ENCODE peak calls at places on chromosomes 6 and 20, in seven cellular contexts. D, F, R, O, B, T and S are unnamed samples.

GRCh38 chr6:39003072-39003471 is 45.5 kb upstream of the GLP1R start:
- DNase-seq in R (no peak), F (no peak), D (no peak), T (no peak), O (no peak), B (no peak), S (no peak)

GRCh38 chr6:17972074-17972966 is 15.1 kb downstream of the KIF13A start:
- DNase-seq in B (no peak), F (no peak), T (no peak), O (no peak), R (no peak), D (no peak), S (no peak)

GRCh38 chr6:134657751-134658522 is 292.0 kb downstream of the ALDH8A1 start:
- DNase-seq in F (no peak), D (no peak), B (no peak), T (no peak), R (no peak), O (no peak), S (no peak)

GRCh38 chr6:70164556-70164955 is 138.3 kb downstream of the COL9A1 start:
- DNase-seq in D (no peak), B (no peak), O (no peak), R (no peak), F (no peak), T (no peak), S (no peak)

GRCh38 chr6:116557863-116558262 is 4.3 kb downstream of the CALHM4 start:
- DNase-seq in B (peak; percentile 92), F (peak; percentile 34), O (no peak), T (no peak), D (no peak), R (no peak), S (no peak)

GRCh38 chr6:3165631-3166534 is 8.5 kb upstream of the TUBB2A start:
- DNase-seq in F (no peak), T (no peak), B (no peak), D (no peak), R (no peak), O (no peak), S (no peak)

GRCh38 chr6:138400326-138400725 is 3.7 kb upstream of the HEBP2 start:
- DNase-seq in R (no peak), T (no peak), F (no peak), B (no peak), O (no peak), D (no peak), S (no peak)

GRCh38 chr6:142523485-142523884 is 221.7 kb downstream of the ADGRG6 start:
- DNase-seq in T (no peak), B (no peak), D (no peak), F (no peak), O (no peak), R (no peak), S (no peak)

GRCh38 chr20:10219452-10219791 is 792 bp downstream of the SNAP25 start:
- DNase-seq in D (no peak), R (peak; percentile 26), T (peak; percentile 27), O (peak; percentile 84), B (no peak), F (peak; percentile 44), S (peak; percentile 50)

GRCh38 chr20:39773380-39774000 is 811.3 kb downstream of the DHX35 start:
- DNase-seq in B (no peak), F (no peak), O (no peak), T (no peak), R (no peak), D (no peak), S (no peak)

GRCh38 chr6:22825210-22825609 is 255.8 kb downstream of the HDGFL1 start:
- DNase-seq in F (no peak), R (no peak), O (no peak), B (no peak), T (no peak), D (no peak), S (no peak)

GRCh38 chr6:16132909-16133308 is 4.0 kb downstream of the MYLIP start:
- DNase-seq in D (no peak), R (no peak), B (no peak), O (no peak), F (no peak), T (no peak), S (no peak)
- H3K4me3 ChIP-seq in D (peak overlapping the region; percentile 77), R (no peak overlapping the region), B (no peak overlapping the region), O (peak overlapping the region; percentile 84), F (peak overlapping the region; percentile 94), T (no peak overlapping the region), S (no peak overlapping the region)

GRCh38 chr20:51562334-51563140 is 20.0 kb upstream of the NFATC2 start:
- DNase-seq in D (peak; percentile 88), F (peak; percentile 84), B (peak; percentile 75), R (no peak), O (peak; percentile 91), T (no peak), S (no peak)
- H3K4me3 ChIP-seq in D (peak overlapping the region; percentile 56), F (peak overlapping the region; percentile 56), B (peak overlapping the region; percentile 55), R (peak overlapping the region; percentile 47), O (peak overlapping the region; percentile 61), T (peak overlapping the region; percentile 31), S (no peak overlapping the region)

DNA sequence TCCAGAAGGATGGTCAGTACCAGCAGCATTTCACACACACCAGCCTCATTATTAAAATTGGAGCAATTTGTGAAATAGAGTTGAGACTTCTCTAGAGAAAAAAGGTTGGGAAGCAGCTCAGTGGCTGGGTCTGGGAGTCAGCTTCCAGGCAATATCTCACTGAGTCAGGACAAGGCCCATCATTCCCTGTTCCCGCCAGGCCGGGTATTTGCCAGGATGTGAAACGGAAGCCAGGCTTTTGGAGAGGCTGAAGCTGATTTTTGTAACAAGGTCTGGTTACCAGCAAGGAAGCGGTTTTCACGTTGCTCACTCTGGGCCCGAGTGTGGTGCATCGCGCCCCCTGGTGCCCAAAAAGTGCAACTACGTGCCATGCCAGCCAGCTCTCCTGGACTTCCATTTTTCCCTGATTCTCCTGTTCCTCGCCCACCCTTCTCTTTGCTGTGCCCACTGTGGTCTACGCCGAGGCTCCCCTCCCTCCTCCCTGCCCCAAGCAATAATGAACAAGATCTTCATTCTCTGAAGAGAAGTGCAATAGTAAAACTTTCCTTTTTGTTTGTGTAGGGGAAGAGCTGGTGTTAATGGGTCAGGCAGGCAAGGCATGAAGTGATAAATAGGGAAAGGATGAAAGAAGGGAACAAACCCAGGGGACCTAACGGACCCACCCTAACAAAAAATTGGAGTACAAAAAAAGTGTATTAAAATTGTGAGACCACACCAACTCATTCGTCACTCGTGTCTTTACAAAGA is 67.1 kb downstream of the ZBTB2 start:
- DNase-seq in O (peak; percentile 94), F (peak; percentile 51), R (peak; percentile 36), B (peak; percentile 63), D (peak; percentile 91), T (peak; percentile 49), S (peak; percentile 70)
- H3K4me3 ChIP-seq in O (no peak overlapping the region), F (no peak overlapping the region), R (no peak overlapping the region), B (no peak overlapping the region), D (no peak overlapping the region), T (no peak overlapping the region), S (no peak overlapping the region)

GRCh38 chr6:131007286-131007685 is 55.8 kb downstream of the EPB41L2 start:
- DNase-seq in T (no peak), B (no peak), F (no peak), O (no peak), R (no peak), D (no peak), S (no peak)

GRCh38 chr6:131014080-131014776 is 48.8 kb downstream of the EPB41L2 start:
- DNase-seq in O (no peak), R (no peak), F (no peak), B (no peak), T (no peak), D (no peak), S (no peak)

GRCh38 chr6:131013495-131013894 is 49.5 kb downstream of the EPB41L2 start:
- DNase-seq in D (no peak), B (no peak), T (no peak), F (no peak), R (no peak), O (no peak), S (no peak)

GRCh38 chr6:131015192-131015591 is 47.9 kb downstream of the EPB41L2 start:
- DNase-seq in T (no peak), R (no peak), D (no peak), F (no peak), O (no peak), B (no peak), S (no peak)

DNA sequence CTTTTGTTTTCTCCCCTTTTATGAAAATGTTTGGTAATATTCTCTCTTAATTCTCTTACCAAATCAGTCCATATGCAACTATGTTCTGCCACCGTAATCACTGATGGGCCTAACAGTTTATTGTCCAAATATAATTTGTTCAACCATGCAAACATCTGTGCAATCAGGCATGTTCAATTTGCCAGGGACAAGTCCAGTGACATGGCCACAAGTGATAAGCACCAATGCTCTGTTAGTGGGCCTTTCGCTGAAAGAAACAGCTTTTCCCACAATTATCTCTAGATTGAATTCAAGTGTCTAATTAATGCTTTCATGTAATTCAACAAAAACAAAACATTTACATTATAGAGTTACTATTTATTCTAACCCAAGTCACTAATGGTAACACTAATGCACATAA is 53.3 kb downstream of the EPB41L2 start:
- DNase-seq in B (no peak), D (no peak), T (no peak), F (no peak), O (no peak), R (no peak), S (no peak)
- H3K4me3 ChIP-seq in B (no peak overlapping the region), D (no peak overlapping the region), T (no peak overlapping the region), F (no peak overlapping the region), O (no peak overlapping the region), R (no peak overlapping the region), S (no peak overlapping the region)

GRCh38 chr20:23082846-23083552 is 3.1 kb downstream of the CD93 start:
- DNase-seq in D (no peak), B (no peak), R (no peak), F (no peak), O (no peak), T (no peak), S (no peak)
- H3K4me3 ChIP-seq in D (peak overlapping the region; percentile 43), B (no peak overlapping the region), R (no peak overlapping the region), F (peak overlapping the region; percentile 33), O (peak overlapping the region; percentile 45), T (no peak overlapping the region), S (no peak overlapping the region)